ENCODE peak calls at places on chromosomes 12 and 14, in seven cellular contexts. P, C, E, Q, D, I and H are unnamed samples.
A peak's percentile ranks its signal among the peaks of the same experiment; 100 is the strongest.

GRCh38 chr14:94685166-94685581 is 73.0 kb downstream of the SERPINA3 start:
- DNase-seq in P (no peak), C (no peak), E (no peak), Q (no peak), D (peak; percentile 49), I (no peak), H (no peak)

GRCh38 chr12:89451876-89452275 is 72.7 kb downstream of the GALNT4 start:
- DNase-seq in P (peak; percentile 28), C (no peak), E (no peak), Q (peak; percentile 25), D (no peak), I (no peak), H (peak; percentile 96)

GRCh38 chr12:122726056-122726558 is 4.5 kb downstream of the HCAR1 start:
- DNase-seq in P (peak; percentile 77), C (no peak), E (no peak), Q (no peak), D (no peak), I (no peak), H (no peak)

GRCh38 chr12:104285740-104286537 is 17.6 kb upstream of the EID3 start:
- DNase-seq in P (peak; percentile 28), C (no peak), E (no peak), Q (no peak), D (no peak), I (peak; percentile 84), H (no peak)

GRCh38 chr12:117359029-117359845 is 2.2 kb downstream of the NOS1 start:
- DNase-seq in P (no peak), C (no peak), E (no peak), Q (no peak), D (no peak), I (no peak), H (no peak)

GRCh38 chr12:130562711-130563110 is 153.4 kb downstream of the RIMBP2 start:
- DNase-seq in P (no peak), C (no peak), E (no peak), Q (no peak), D (no peak), I (no peak), H (no peak)

GRCh38 chr12:51388066-51388799 is 3.0 kb downstream of the GALNT6 start:
- DNase-seq in P (peak; percentile 50), C (no peak), E (no peak), Q (no peak), D (no peak), I (no peak), H (peak; percentile 54)

GRCh38 chr12:126171936-126172559 is 1106.8 kb downstream of the AACS start:
- DNase-seq in P (no peak), C (no peak), E (no peak), Q (no peak), D (no peak), I (no peak), H (no peak)

GRCh38 chr12:22543246-22544037 is 900 bp downstream of the C2CD5 start:
- DNase-seq in P (peak; percentile 76), C (peak; percentile 53), E (peak; percentile 27), Q (peak; percentile 48), D (no peak), I (no peak), H (no peak)

GRCh38 chr12:116863275-116863767 is 17.9 kb downstream of the HRK start:
- DNase-seq in P (peak; percentile 30), C (no peak), E (no peak), Q (no peak), D (no peak), I (no peak), H (peak; percentile 50)

GRCh38 chr14:65137648-65138317 is 35.5 kb upstream of the MAX start:
- DNase-seq in P (no peak), C (no peak), E (no peak), Q (no peak), D (no peak), I (no peak), H (no peak)

GRCh38 chr12:1044697-1045096 is 53.7 kb downstream of the ERC1 start:
- DNase-seq in P (no peak), C (no peak), E (no peak), Q (no peak), D (no peak), I (no peak), H (peak; percentile 12)

GRCh38 chr12:1668833-1669543 is 21.9 kb upstream of the ADIPOR2 start:
- DNase-seq in P (no peak), C (no peak), E (no peak), Q (peak; percentile 66), D (no peak), I (no peak), H (no peak)

GRCh38 chr14:73750161-73750901 is 36.1 kb upstream of the PNMA1 start:
- DNase-seq in P (no peak), C (no peak), E (no peak), Q (no peak), D (peak; percentile 47), I (no peak), H (no peak)

GRCh38 chr12:44748950-44749468 is 127.1 kb downstream of the NELL2 start:
- DNase-seq in P (no peak), C (no peak), E (no peak), Q (no peak), D (no peak), I (no peak), H (no peak)

GRCh38 chr12:131437706-131438210 is 273.1 kb upstream of the SFSWAP start:
- DNase-seq in P (no peak), C (no peak), E (no peak), Q (no peak), D (no peak), I (no peak), H (no peak)

GRCh38 chr12:28135801-28136439 is 54.3 kb upstream of the CCDC91 start:
- DNase-seq in P (no peak), C (no peak), E (no peak), Q (no peak), D (no peak), I (no peak), H (no peak)

GRCh38 chr12:57771873-57772428 is at the start of gene METTL1:
- DNase-seq in P (peak; percentile 96), C (peak; percentile 86), E (peak; percentile 96), Q (peak; percentile 93), D (peak; percentile 97), I (no peak), H (peak; percentile 99)

GRCh38 chr12:131065801-131066200 is 112.1 kb downstream of the ADGRD1 start:
- DNase-seq in P (no peak), C (no peak), E (no peak), Q (no peak), D (peak; percentile 53), I (no peak), H (no peak)

GRCh38 chr12:56333197-56333678 is 562 bp downstream of the PAN2 start:
- DNase-seq in P (no peak), C (no peak), E (no peak), Q (no peak), D (no peak), I (no peak), H (no peak)

GRCh38 chr12:45121224-45121623 is 70.3 kb upstream of the DBX2 start:
- DNase-seq in P (no peak), C (no peak), E (no peak), Q (no peak), D (no peak), I (no peak), H (no peak)

GRCh38 chr12:19127270-19127669 is 2.3 kb upstream of the PLEKHA5 start:
- DNase-seq in P (no peak), C (no peak), E (no peak), Q (no peak), D (no peak), I (no peak), H (no peak)

GRCh38 chr14:50830932-50831703 is at the start of gene NIN:
- DNase-seq in P (peak; percentile 92), C (peak; percentile 69), E (peak; percentile 79), Q (peak; percentile 84), D (peak; percentile 77), I (no peak), H (peak; percentile 89)

GRCh38 chr12:10365716-10366433 is 24.0 kb downstream of the KLRK1 start:
- DNase-seq in P (no peak), C (no peak), E (no peak), Q (no peak), D (no peak), I (no peak), H (no peak)

GRCh38 chr12:4279120-4279690 is 5.6 kb downstream of the CCND2 start:
- DNase-seq in P (peak; percentile 37), C (no peak), E (no peak), Q (no peak), D (no peak), I (no peak), H (no peak)
- H3K4me3 ChIP-seq in P (no peak overlapping the region), C (peak overlapping the region; percentile 67), E (no peak overlapping the region), Q (peak overlapping the region; percentile 86), D (no peak overlapping the region), I (no peak overlapping the region), H (no peak overlapping the region)

GRCh38 chr14:32897724-32898064 is 41.0 kb upstream of the NPAS3 start:
- DNase-seq in P (no peak), C (no peak), E (no peak), Q (no peak), D (no peak), I (no peak), H (no peak)

GRCh38 chr14:32898876-32899275 is 39.8 kb upstream of the NPAS3 start:
- DNase-seq in P (no peak), C (no peak), E (no peak), Q (no peak), D (no peak), I (no peak), H (no peak)

GRCh38 chr14:32900602-32901001 is 38.1 kb upstream of the NPAS3 start:
- DNase-seq in P (no peak), C (no peak), E (no peak), Q (no peak), D (no peak), I (no peak), H (no peak)

GRCh38 chr14:32896979-32897723 is 41.5 kb upstream of the NPAS3 start:
- DNase-seq in P (no peak), C (no peak), E (no peak), Q (no peak), D (no peak), I (no peak), H (peak; percentile 23)
- H3K4me3 ChIP-seq in P (peak overlapping the region; percentile 42), C (peak overlapping the region; percentile 72), E (no peak overlapping the region), Q (peak overlapping the region; percentile 61), D (peak overlapping the region; percentile 67), I (no peak overlapping the region), H (peak overlapping the region; percentile 46)

GRCh38 chr14:20680363-20680762 is 4.0 kb upstream of the RNASE4 start:
- DNase-seq in P (no peak), C (no peak), E (no peak), Q (no peak), D (no peak), I (no peak), H (no peak)
- H3K4me3 ChIP-seq in P (peak overlapping the region; percentile 18), C (peak overlapping the region; percentile 93), E (peak overlapping the region; percentile 88), Q (peak overlapping the region; percentile 87), D (no peak overlapping the region), I (peak overlapping the region; percentile 87), H (peak overlapping the region; percentile 79)

DNA sequence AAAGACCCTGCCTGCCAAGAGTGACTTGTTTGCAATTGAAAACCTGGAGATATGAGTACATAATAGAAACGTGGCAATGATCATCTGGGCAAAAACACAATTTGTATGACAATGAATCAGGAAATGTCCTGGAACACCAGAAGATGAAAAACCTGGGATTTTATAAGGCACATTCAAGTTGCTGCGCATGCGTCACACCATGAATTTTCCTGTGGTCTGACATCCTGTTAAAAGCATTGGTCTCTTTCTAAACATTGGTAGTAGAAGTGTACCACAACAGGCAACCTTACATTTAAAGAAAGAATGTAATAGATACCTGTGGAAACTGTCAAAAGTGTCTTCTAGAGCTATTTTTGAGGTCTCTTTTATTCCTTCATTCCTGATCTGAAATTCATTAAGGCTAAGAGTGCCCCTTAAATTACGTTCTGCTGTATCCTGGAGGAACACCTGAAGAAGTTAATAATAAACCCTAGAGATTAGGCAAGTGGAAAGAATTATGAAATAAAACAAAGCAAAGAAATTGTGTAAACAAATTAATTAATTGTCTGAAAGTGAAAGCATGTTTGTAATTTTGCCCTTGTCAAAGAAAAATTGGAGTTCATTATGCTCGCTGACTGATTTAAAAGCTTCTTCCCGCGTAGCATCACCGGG is 676.5 kb downstream of the DIO2 start:
- DNase-seq in P (no peak), C (no peak), E (no peak), Q (no peak), D (no peak), I (no peak), H (no peak)
- H3K4me3 ChIP-seq in P (no peak overlapping the region), C (no peak overlapping the region), E (no peak overlapping the region), Q (no peak overlapping the region), D (no peak overlapping the region), I (no peak overlapping the region), H (no peak overlapping the region)